ENCODE peak calls at places on chromosomes 2 and 18, in eight cellular contexts. X is fibroblast of the aortic adventitia, Y is hepatocyte, E is hepatic stellate cell, P is GF-D8, S is foreskin fibroblast, K is non-pigmented ciliary epithelial cell, V is choroid plexus epithelial cell. J is an unnamed sample.

GRCh38 chr2:101823347-101823791 is 125.9 kb downstream of the MAP4K4 start:
- DNase-seq in X (peak; percentile 72), Y (peak; percentile 75), E (no peak), P (no peak), S (peak; percentile 81), K (no peak), V (peak; percentile 95), J (peak; percentile 63)

GRCh38 chr2:121210691-121211090 is 74.3 kb downstream of the TFCP2L1 start:
- DNase-seq in X (no peak), Y (peak; percentile 55), E (no peak), P (no peak), S (peak; percentile 12), K (no peak), V (no peak), J (peak; percentile 5)

GRCh38 chr2:46067501-46068292 is 229.5 kb upstream of the EPAS1 start:
- DNase-seq in X (peak; percentile 99), Y (peak; percentile 44), E (peak; percentile 67), P (no peak), S (peak; percentile 69), K (peak; percentile 100), V (peak; percentile 97), J (peak; percentile 99)

GRCh38 chr2:166042768-166043390 is 84.9 kb downstream of the SCN1A start:
- DNase-seq in X (no peak), Y (no peak), E (no peak), P (no peak), S (peak; percentile 69), K (no peak), V (peak; percentile 7), J (no peak)

GRCh38 chr2:127857494-127857818 is 499 bp downstream of the POLR2D start:
- DNase-seq in X (peak; percentile 26), Y (peak; percentile 17), E (no peak), P (no peak), S (no peak), K (no peak), V (no peak), J (no peak)

GRCh38 chr18:957829-958228 is 53.2 kb downstream of the ADCYAP1 start:
- DNase-seq in X (no peak), Y (no peak), E (no peak), P (no peak), S (no peak), K (no peak), V (no peak), J (no peak)

GRCh38 chr18:74331404-74331803 is 15.8 kb downstream of the C18orf63 start:
- DNase-seq in X (peak; percentile 63), Y (peak; percentile 32), E (no peak), P (no peak), S (peak; percentile 80), K (no peak), V (peak; percentile 87), J (peak; percentile 59)

GRCh38 chr2:10709290-10709939 is 12.0 kb upstream of the ATP6V1C2 start:
- DNase-seq in X (peak; percentile 21), Y (peak; percentile 28), E (no peak), P (no peak), S (peak; percentile 47), K (no peak), V (peak; percentile 35), J (peak; percentile 16)

GRCh38 chr2:138309760-138310159 is 191.8 kb upstream of the SPOPL start:
- DNase-seq in X (no peak), Y (no peak), E (no peak), P (no peak), S (no peak), K (no peak), V (no peak), J (no peak)

GRCh38 chr2:236531205-236531604 is 38.4 kb upstream of the ACKR3 start:
- DNase-seq in X (no peak), Y (no peak), E (no peak), P (no peak), S (no peak), K (no peak), V (no peak), J (no peak)